ENCODE peak calls at places on chromosome 2, in six cellular contexts. N is activated T-helper 1 cell treated with anti-CD3 and anti-CD28 coated beads, Interleukin-12 subunit alpha, Interleukin-12 subunit beta, Interleukin-2, Interleukin-4 antibody, amounts not matched to agents 30 ng/mL and 10 ng/mL and 1 ng/mL, durations not matched to agents 14 hours and 24 hours and 36 hours; H is endothelial cell; I is H7; Y is left lobe of liver; A is effector memory CD4-positive, alpha-beta T cell. M is an unnamed sample.

GRCh38 chr2:124328397-124328796 is 303.3 kb downstream of the CNTNAP5 start:
- DNase-seq in N (no peak), H (no peak), I (no peak), Y (no peak), A (no peak), M (no peak)

GRCh38 chr2:169131587-169132512 is 62.5 kb downstream of the DHRS9 start:
- DNase-seq in N (no peak), H (no peak), I (peak; percentile 33), Y (no peak), A (no peak), M (no peak)

GRCh38 chr2:5330961-5331360 is 361.2 kb upstream of the SOX11 start:
- DNase-seq in N (no peak), H (no peak), I (no peak), Y (no peak), A (no peak), M (no peak)

GRCh38 chr2:195612515-195613495 is 44.2 kb upstream of the SLC39A10 start:
- DNase-seq in N (no peak), H (peak; percentile 41), I (peak; percentile 65), Y (no peak), A (no peak), M (no peak)

GRCh38 chr2:16475581-16475980 is 190.1 kb downstream of the CYRIA start:
- DNase-seq in N (no peak), H (no peak), I (no peak), Y (no peak), A (no peak), M (no peak)

GRCh38 chr2:120675460-120676130 is 60.1 kb upstream of the GLI2 start:
- DNase-seq in N (peak; percentile 8), H (peak; percentile 78), I (peak; percentile 95), Y (peak; percentile 76), A (no peak), M (no peak)

GRCh38 chr2:1590611-1591460 is 153.5 kb downstream of the PXDN start:
- DNase-seq in N (no peak), H (no peak), I (peak; percentile 82), Y (no peak), A (no peak), M (peak; percentile 67)

GRCh38 chr2:70641263-70641784 is 87.7 kb upstream of the TGFA start:
- DNase-seq in N (no peak), H (no peak), I (no peak), Y (no peak), A (no peak), M (no peak)

M was measured in coronary artery.